ENCODE peak calls at places on chromosome 21, in six cellular contexts. W is endodermal cell, F is H9, M is K562, A is PC-3, D is uterus. P is an unnamed sample.
A peak's percentile ranks its signal among the peaks of the same experiment; 100 is the strongest.

GRCh38 chr21:20266369-20266710 is 731.9 kb upstream of the NCAM2 start:
- DNase-seq in F (no peak), D (no peak), W (no peak), M (peak; percentile 22), A (no peak), P (no peak)

GRCh38 chr21:35528109-35529042 is 479.3 kb upstream of the RUNX1 start:
- DNase-seq in F (no peak), D (no peak), M (peak; percentile 24), A (no peak), W (no peak), P (no peak)

GRCh38 chr21:32626633-32627196 is 14.5 kb upstream of the CFAP298 start:
- DNase-seq in D (no peak), M (no peak), A (peak; percentile 19), F (no peak), W (no peak), P (no peak)

GRCh38 chr21:25368531-25368930 is 238.8 kb downstream of the MRPL39 start:
- DNase-seq in W (no peak), A (no peak), M (no peak), D (no peak), F (no peak), P (no peak)

GRCh38 chr21:35136586-35137254 is 87.6 kb upstream of the RUNX1 start:
- DNase-seq in D (no peak), A (peak; percentile 96), M (peak; percentile 79), W (peak; percentile 59), F (no peak), P (peak; percentile 68)

GRCh38 chr21:32412162-32412997 is at the start of gene EVA1C:
- DNase-seq in A (peak; percentile 71), W (peak; percentile 86), F (peak; percentile 69), D (peak; percentile 82), M (no peak), P (peak; percentile 57)

GRCh38 chr21:28148400-28149064 is 844.1 kb downstream of the LTN1 start:
- DNase-seq in M (no peak), D (no peak), F (no peak), A (peak; percentile 22), W (no peak), P (no peak)

GRCh38 chr21:32413697-32414578 is 1.4 kb downstream of the EVA1C start:
- DNase-seq in M (no peak), F (no peak), D (peak; percentile 74), A (peak; percentile 46), W (no peak), P (no peak)

GRCh38 chr21:17818158-17819113 is 720 bp downstream of the C21orf91 start:
- DNase-seq in F (peak; percentile 46), M (peak; percentile 39), A (peak; percentile 56), D (peak; percentile 28), W (peak; percentile 80), P (peak; percentile 26)

GRCh38 chr21:31370893-31371652 is 27.0 kb upstream of the TIAM1 start:
- DNase-seq in D (no peak), A (no peak), F (no peak), M (no peak), W (peak; percentile 24), P (no peak)

GRCh38 chr21:31566061-31566460 is 93.4 kb upstream of the SOD1 start:
- DNase-seq in M (no peak), F (no peak), W (peak; percentile 45), D (no peak), A (peak; percentile 38), P (no peak)

GRCh38 chr21:24955275-24955961 is 651.9 kb downstream of the MRPL39 start:
- DNase-seq in A (no peak), D (no peak), M (no peak), W (no peak), F (no peak), P (no peak)

GRCh38 chr21:31604591-31605190 is 54.8 kb upstream of the SOD1 start:
- DNase-seq in D (peak; percentile 38), W (peak; percentile 84), M (peak; percentile 84), A (peak; percentile 87), F (peak; percentile 61), P (peak; percentile 59)

GRCh38 chr21:22561946-22562345 is 1563.7 kb downstream of the NCAM2 start:
- DNase-seq in F (peak; percentile 31), D (no peak), A (no peak), M (no peak), W (no peak), P (no peak)

GRCh38 chr21:31803039-31804007 is 69.5 kb upstream of the HUNK start:
- DNase-seq in W (no peak), F (no peak), M (no peak), D (no peak), A (no peak), P (no peak)

GRCh38 chr21:33289199-33289819 is 23.1 kb downstream of the IL10RB start:
- DNase-seq in M (no peak), W (no peak), D (no peak), A (no peak), F (no peak), P (no peak)

GRCh38 chr21:33169360-33169759 is 60.4 kb upstream of the IFNAR2 start:
- DNase-seq in A (no peak), M (no peak), F (no peak), D (no peak), W (no peak), P (no peak)

GRCh38 chr21:35850542-35851103 is 209.7 kb downstream of the SETD4 start:
- DNase-seq in A (no peak), F (no peak), D (no peak), M (no peak), W (peak; percentile 25), P (no peak)

GRCh38 chr21:34022557-34023335 is 50.6 kb upstream of the MRPS6 start:
- DNase-seq in F (no peak), M (no peak), W (peak; percentile 54), D (no peak), A (peak; percentile 25), P (no peak)

GRCh38 chr21:16908087-16908486 is 604.8 kb upstream of the CXADR start:
- DNase-seq in A (peak; percentile 29), F (no peak), D (peak; percentile 72), W (no peak), M (no peak), P (no peak)

GRCh38 chr21:33808715-33809367 is 106.8 kb downstream of the ATP5PO start:
- DNase-seq in F (no peak), A (no peak), W (no peak), D (no peak), M (no peak), P (no peak)

GRCh38 chr21:32256873-32257620 is 21.8 kb downstream of the MIS18A start:
- DNase-seq in D (peak; percentile 84), F (no peak), M (no peak), A (peak; percentile 65), W (peak; percentile 31), P (peak; percentile 67)

GRCh38 chr21:39726133-39726532 is 18.9 kb upstream of the IGSF5 start:
- DNase-seq in F (no peak), M (no peak), W (no peak), A (peak; percentile 19), D (no peak), P (no peak)
- TF ChIP-seq CTCF in F (peak; percentile 31), M (peak; percentile 31), W (peak; percentile 49), A (peak; percentile 64), D (no peak), P (no peak)

DNA sequence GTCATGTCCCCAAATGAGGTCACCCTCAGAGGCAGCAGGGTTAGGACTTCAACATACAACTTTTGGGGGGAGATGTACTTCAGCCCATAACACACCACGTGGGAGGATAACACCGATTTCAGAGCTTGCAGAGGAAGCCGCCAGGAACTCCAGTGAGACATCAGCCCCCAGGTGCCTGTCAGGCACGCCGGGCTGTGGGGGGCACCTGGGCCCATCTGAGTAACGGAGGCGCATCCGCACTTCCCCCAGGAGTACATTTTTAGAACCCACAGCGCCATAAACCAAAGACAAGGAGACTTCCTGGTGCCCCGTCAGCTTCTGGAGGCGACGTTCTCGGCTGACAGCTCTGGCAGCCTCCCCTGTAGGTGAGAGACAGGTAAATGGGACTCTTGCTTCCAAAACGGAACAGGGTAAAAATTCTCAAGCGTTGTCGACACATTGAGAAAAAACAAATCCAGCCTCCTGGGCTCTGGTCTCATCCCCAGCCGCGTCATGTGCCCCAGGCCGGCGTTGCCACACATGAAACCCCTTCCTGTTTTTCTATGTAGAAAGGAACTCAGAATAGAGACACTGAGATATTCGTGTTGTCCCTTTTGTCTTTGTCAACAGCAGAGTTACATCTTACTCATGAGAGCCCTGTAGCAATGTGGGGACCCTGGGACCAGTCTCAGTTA is 93.3 kb downstream of the PDE9A start:
- DNase-seq in A (no peak), D (no peak), M (no peak), W (no peak), F (no peak), P (no peak)
- H3K27ac ChIP-seq in A (no peak overlapping the region), D (no peak overlapping the region), M (no peak overlapping the region), W (peak overlapping the region; percentile 67), F (no peak overlapping the region), P (no peak overlapping the region)

GRCh38 chr21:15520811-15521643 is 208.8 kb upstream of the USP25 start:
- DNase-seq in W (no peak), F (no peak), A (peak; percentile 43), M (no peak), D (no peak), P (peak; percentile 4)
- TF ChIP-seq CTCF in W (peak; percentile 76), F (peak; percentile 66), A (peak; percentile 58), M (no peak), D (no peak), P (no peak)

GRCh38 chr21:45204395-45204794 is 83.3 kb downstream of the POFUT2 start:
- DNase-seq in F (no peak), M (no peak), D (no peak), W (no peak), A (no peak), P (no peak)
- H3K27ac ChIP-seq in F (no peak overlapping the region), M (no peak overlapping the region), D (no peak overlapping the region), W (no peak overlapping the region), A (no peak overlapping the region), P (no peak overlapping the region)

GRCh38 chr21:41466024-41466820 is 40.2 kb downstream of the MX1 start:
- DNase-seq in F (no peak), W (no peak), D (no peak), A (peak; percentile 8), M (no peak), P (no peak)

GRCh38 chr21:41465176-41465781 is 39.2 kb downstream of the MX1 start:
- DNase-seq in M (no peak), W (no peak), D (no peak), A (no peak), F (no peak), P (no peak)

GRCh38 chr21:41475714-41476405 is 32.1 kb downstream of the TMPRSS2 start:
- DNase-seq in D (no peak), W (no peak), M (no peak), A (no peak), F (no peak), P (no peak)

GRCh38 chr21:41472769-41473548 is 35.0 kb downstream of the TMPRSS2 start:
- DNase-seq in M (no peak), F (no peak), W (no peak), A (no peak), D (no peak), P (no peak)

GRCh38 chr21:41470054-41470453 is 37.9 kb downstream of the TMPRSS2 start:
- DNase-seq in W (no peak), A (no peak), M (no peak), D (no peak), F (no peak), P (no peak)
- TF ChIP-seq CTCF in W (no peak), A (no peak), M (no peak), D (no peak), F (no peak), P (no peak)

DNA sequence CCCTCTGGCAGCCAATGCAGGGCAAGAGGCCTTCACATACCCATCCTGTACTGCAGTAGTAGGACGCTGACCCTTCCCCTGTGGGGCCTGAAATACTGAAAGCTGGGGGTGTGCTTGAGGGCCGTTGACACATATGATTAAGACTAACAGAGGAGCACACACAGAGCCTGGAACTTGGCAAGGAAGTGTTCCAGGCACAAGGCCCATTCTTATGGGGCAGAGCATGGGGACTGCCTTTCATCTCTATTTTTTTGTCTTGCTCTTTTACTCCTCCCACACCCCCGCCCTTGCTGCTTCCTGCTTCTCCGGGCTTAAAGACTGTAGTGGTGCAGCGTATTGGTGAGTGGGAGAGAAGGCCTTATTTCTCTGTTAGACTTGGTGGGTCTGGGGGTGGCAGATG is 137.4 kb downstream of the BACH1 start:
- DNase-seq in M (no peak), A (no peak), D (no peak), F (no peak), W (no peak), P (no peak)
- H3K27ac ChIP-seq in M (no peak overlapping the region), A (no peak overlapping the region), D (no peak overlapping the region), F (no peak overlapping the region), W (no peak overlapping the region), P (no peak overlapping the region)

P was measured in RWPE1.